ENCODE peak calls at places on chromosomes 11 and 22, in ten cellular contexts. Y is uterus, T is fibroblast of lung, N is astrocyte of the spinal cord, E is tibial artery, I is body of pancreas, C is PC-3, G is foreskin fibroblast, S is brain microvascular endothelial cell, A is colonic mucosa. J is an unnamed sample.
A peak's percentile ranks its signal among the peaks of the same experiment; 100 is the strongest.

GRCh38 chr11:73404048-73404447 is 27.8 kb downstream of the RELT start:
- DNase-seq in N (peak; percentile 29), T (peak; percentile 44), S (peak; percentile 59), I (peak; percentile 72), E (peak; percentile 75), C (peak; percentile 68), G (peak; percentile 78), A (no peak), Y (peak; percentile 54), J (no peak)

GRCh38 chr22:42500164-42500835 is 19.3 kb downstream of the RRP7A start:
- DNase-seq in A (peak; percentile 91), E (peak; percentile 55), N (peak; percentile 64), Y (peak; percentile 90), I (peak; percentile 87), G (peak; percentile 85), C (peak; percentile 64), T (peak; percentile 73), S (peak; percentile 54), J (peak; percentile 6)

GRCh38 chr11:73372371-73372993 is 3.7 kb upstream of the RELT start:
- DNase-seq in A (no peak), C (peak; percentile 44), I (no peak), G (peak; percentile 60), Y (no peak), E (no peak), T (no peak), S (peak; percentile 21), N (no peak), J (no peak)

GRCh38 chr11:72712876-72713275 is 38.7 kb upstream of the PDE2A start:
- DNase-seq in I (no peak), C (no peak), A (no peak), T (no peak), Y (no peak), G (no peak), S (no peak), E (no peak), N (no peak), J (no peak)

GRCh38 chr11:101180481-101180880 is 50.9 kb upstream of the PGR start:
- DNase-seq in G (no peak), A (no peak), E (no peak), S (no peak), I (no peak), T (no peak), C (no peak), Y (no peak), N (no peak), J (no peak)

GRCh38 chr11:46247090-46247489 is 30.4 kb upstream of the CREB3L1 start:
- DNase-seq in E (no peak), S (no peak), T (peak; percentile 55), C (peak; percentile 45), I (no peak), A (no peak), N (peak; percentile 62), G (peak; percentile 63), Y (no peak), J (no peak)

GRCh38 chr11:33885338-33886005 is 6.4 kb downstream of the LMO2 start:
- DNase-seq in C (no peak), G (no peak), A (no peak), Y (no peak), E (no peak), T (no peak), I (no peak), N (no peak), S (no peak), J (no peak)

GRCh38 chr22:30541979-30542810 is 4.3 kb downstream of the SEC14L6 start:
- DNase-seq in A (no peak), S (no peak), E (no peak), C (no peak), I (peak; percentile 34), Y (no peak), T (peak; percentile 5), G (peak; percentile 39), N (no peak), J (no peak)

GRCh38 chr11:119892311-119892808 is 163.4 kb upstream of the NECTIN1 start:
- DNase-seq in Y (no peak), N (no peak), T (no peak), G (no peak), A (no peak), I (no peak), S (no peak), C (no peak), E (no peak), J (no peak)

GRCh38 chr22:40326905-40327735 is 19.2 kb upstream of the ADSL start:
- DNase-seq in E (no peak), T (peak; percentile 68), S (no peak), N (peak; percentile 50), I (no peak), G (no peak), C (peak; percentile 18), Y (no peak), A (no peak), J (no peak)

GRCh38 chr11:77345621-77346020 is 44.1 kb upstream of the GDPD4 start:
- DNase-seq in Y (no peak), C (no peak), E (no peak), G (peak; percentile 29), S (peak; percentile 65), A (no peak), I (no peak), N (peak; percentile 89), T (peak; percentile 69), J (peak; percentile 63)

GRCh38 chr11:4181780-4182721 is 87.5 kb downstream of the RRM1 start:
- DNase-seq in A (peak; percentile 57), N (peak; percentile 43), C (peak; percentile 74), S (peak; percentile 49), Y (no peak), T (peak; percentile 52), I (peak; percentile 77), G (peak; percentile 80), E (no peak), J (peak; percentile 7)

GRCh38 chr11:66368484-66368883 is 3.1 kb downstream of the SLC29A2 start:
- DNase-seq in N (no peak), C (no peak), G (no peak), E (no peak), S (no peak), T (no peak), Y (no peak), I (no peak), A (no peak), J (no peak)

GRCh38 chr11:47433157-47433556 is 6.9 kb upstream of the PSMC3 start:
- DNase-seq in Y (no peak), E (no peak), G (peak; percentile 38), S (no peak), A (no peak), T (no peak), I (no peak), N (peak; percentile 33), C (no peak), J (peak; percentile 35)

DNA sequence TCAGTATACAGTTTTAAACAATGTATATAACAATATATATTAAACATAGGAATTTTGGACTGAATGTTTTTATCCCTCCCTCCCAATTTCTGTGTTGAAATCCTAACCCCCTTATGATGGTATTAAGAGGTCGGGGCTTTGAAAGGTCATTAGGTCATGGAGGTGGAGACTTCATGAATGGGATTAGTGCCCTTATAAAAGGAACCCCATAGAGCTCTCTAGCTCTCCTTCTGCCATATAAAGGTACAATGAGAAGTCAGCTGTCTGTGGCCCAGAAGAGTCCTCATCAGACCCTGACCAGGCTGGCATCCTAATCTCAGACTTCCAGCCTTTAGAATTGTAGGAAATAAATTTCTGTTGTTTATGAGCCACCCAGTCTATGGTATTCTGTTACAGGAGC is 6.5 kb downstream of the NNMT start:
- DNase-seq in A (no peak), T (no peak), E (no peak), N (peak; percentile 16), S (no peak), Y (no peak), G (no peak), C (no peak), I (no peak), J (no peak)
- H3K4me3 ChIP-seq in A (no peak overlapping the region), T (no peak overlapping the region), E (peak overlapping the region; percentile 15), N (peak overlapping the region; percentile 12), S (no peak overlapping the region), Y (no peak overlapping the region), G (no peak overlapping the region), C (no peak overlapping the region), I (no peak overlapping the region), J (no peak overlapping the region)

GRCh38 chr11:60396790-60397189 is 531 bp downstream of the MS4A14 start:
- DNase-seq in C (no peak), E (peak; percentile 31), I (peak; percentile 25), T (no peak), N (no peak), S (no peak), Y (no peak), A (no peak), G (no peak), J (no peak)
- H3K4me3 ChIP-seq in C (no peak overlapping the region), E (no peak overlapping the region), I (no peak overlapping the region), T (no peak overlapping the region), N (no peak overlapping the region), S (no peak overlapping the region), Y (no peak overlapping the region), A (no peak overlapping the region), G (no peak overlapping the region), J (no peak overlapping the region)

GRCh38 chr11:102199673-102200072 is 89.4 kb downstream of the YAP1 start:
- DNase-seq in G (no peak), T (no peak), Y (no peak), S (no peak), N (no peak), C (no peak), A (no peak), I (no peak), E (no peak), J (no peak)

GRCh38 chr11:102196351-102196750 is 86.1 kb downstream of the YAP1 start:
- DNase-seq in G (peak; percentile 20), S (no peak), Y (no peak), I (no peak), E (no peak), C (no peak), A (no peak), T (no peak), N (no peak), J (no peak)

GRCh38 chr11:102194983-102195382 is 84.7 kb downstream of the YAP1 start:
- DNase-seq in A (no peak), E (no peak), C (no peak), Y (no peak), N (no peak), S (no peak), T (no peak), I (no peak), G (no peak), J (no peak)

GRCh38 chr11:102196816-102197215 is 86.6 kb downstream of the YAP1 start:
- DNase-seq in T (peak; percentile 51), A (no peak), S (no peak), C (no peak), I (no peak), Y (no peak), N (no peak), G (peak; percentile 56), E (no peak), J (no peak)

DNA sequence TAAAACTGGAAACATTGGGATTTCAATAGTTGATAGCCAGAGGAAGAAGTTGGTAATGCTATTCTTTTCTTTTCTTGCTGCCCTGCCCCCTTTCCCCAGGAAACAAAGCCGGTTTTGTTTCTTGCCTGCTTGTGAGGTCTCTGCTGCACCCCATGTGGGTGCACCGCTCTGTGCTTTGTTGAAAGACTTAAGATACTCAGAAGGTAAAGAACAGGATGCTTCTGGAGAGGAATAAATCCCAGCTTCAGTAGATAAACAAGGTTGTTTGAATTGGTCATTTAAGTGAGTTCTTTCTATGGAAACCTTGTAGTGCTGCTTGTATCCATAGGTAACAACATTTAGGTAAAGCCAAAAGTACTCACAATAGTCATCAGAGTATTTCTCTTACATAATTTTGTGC is 87.5 kb downstream of the YAP1 start:
- DNase-seq in T (no peak), N (peak; percentile 46), Y (no peak), A (no peak), S (no peak), E (no peak), C (no peak), I (no peak), G (no peak), J (no peak)
- H3K4me3 ChIP-seq in T (no peak overlapping the region), N (no peak overlapping the region), Y (no peak overlapping the region), A (no peak overlapping the region), S (no peak overlapping the region), E (no peak overlapping the region), C (no peak overlapping the region), I (no peak overlapping the region), G (no peak overlapping the region), J (no peak overlapping the region)

GRCh38 chr11:118656563-118657165 is 22.8 kb downstream of the TREH start:
- DNase-seq in E (no peak), G (no peak), T (no peak), S (no peak), A (no peak), C (no peak), N (no peak), I (no peak), Y (no peak), J (no peak)
- H3K4me3 ChIP-seq in E (no peak overlapping the region), G (no peak overlapping the region), T (no peak overlapping the region), S (no peak overlapping the region), A (no peak overlapping the region), C (no peak overlapping the region), N (no peak overlapping the region), I (no peak overlapping the region), Y (no peak overlapping the region), J (no peak overlapping the region)

J was measured in skeletal muscle cell.